ENCODE peak calls at places on chromosomes 3 and 15, in five cellular contexts. One of them, this sample, is unnamed.

GRCh38 chr15:75578206-75578947 is 738 bp downstream of the PTPN9 start:
- DNase-seq in GM12878: no peak
- DNase-seq in HEK293T: peak; percentile 40
- DNase-seq in HepG2: no peak
- DNase-seq in SK-N-SH: peak; percentile 75
- DNase-seq in this sample: peak; percentile 46

GRCh38 chr15:89401636-89402252 is 67.1 kb upstream of the POLG start:
- DNase-seq in GM12878: no peak
- DNase-seq in HEK293T: no peak
- DNase-seq in HepG2: no peak
- DNase-seq in SK-N-SH: no peak
- DNase-seq in this sample: no peak

GRCh38 chr3:153343988-153344782 is 182.2 kb downstream of the RAP2B start:
- DNase-seq in GM12878: no peak
- DNase-seq in HEK293T: no peak
- DNase-seq in HepG2: no peak
- DNase-seq in SK-N-SH: no peak
- DNase-seq in this sample: no peak

GRCh38 chr15:51720201-51720995 is 17.1 kb downstream of the LYSMD2 start:
- DNase-seq in GM12878: no peak
- DNase-seq in HEK293T: no peak
- DNase-seq in HepG2: no peak
- DNase-seq in SK-N-SH: no peak
- DNase-seq in this sample: no peak

GRCh38 chr3:99639579-99639978 is 1.2 kb downstream of the COL8A1 start:
- DNase-seq in GM12878: no peak
- DNase-seq in HEK293T: no peak
- DNase-seq in HepG2: no peak
- DNase-seq in SK-N-SH: no peak
- DNase-seq in this sample: no peak

GRCh38 chr3:15646924-15647511 is 45.5 kb downstream of the BTD start:
- DNase-seq in GM12878: no peak
- DNase-seq in HEK293T: no peak
- DNase-seq in HepG2: no peak
- DNase-seq in SK-N-SH: no peak
- DNase-seq in this sample: no peak

GRCh38 chr3:122975163-122975923 is 52.2 kb downstream of the SEMA5B start:
- DNase-seq in GM12878: no peak
- DNase-seq in HEK293T: no peak
- DNase-seq in HepG2: no peak
- DNase-seq in SK-N-SH: peak; percentile 78
- DNase-seq in this sample: no peak

GRCh38 chr15:85504739-85505676 is 124.6 kb downstream of the AKAP13 start:
- DNase-seq in GM12878: no peak
- DNase-seq in HEK293T: peak; percentile 29
- DNase-seq in HepG2: peak; percentile 53
- DNase-seq in SK-N-SH: peak; percentile 24
- DNase-seq in this sample: peak; percentile 12

GRCh38 chr3:51719413-51720025 is 12.7 kb downstream of the GRM2 start:
- DNase-seq in GM12878: no peak
- DNase-seq in HEK293T: peak; percentile 10
- DNase-seq in HepG2: no peak
- DNase-seq in SK-N-SH: peak; percentile 45
- DNase-seq in this sample: no peak

GRCh38 chr3:50324351-50325144 is 2.0 kb upstream of the HYAL2 start:
- DNase-seq in GM12878: no peak
- DNase-seq in HEK293T: peak; percentile 74
- DNase-seq in HepG2: peak; percentile 88
- DNase-seq in SK-N-SH: peak; percentile 85
- DNase-seq in this sample: peak; percentile 77

GRCh38 chr15:88246666-88247446 is 9.7 kb downstream of the NTRK3 start:
- DNase-seq in GM12878: no peak
- DNase-seq in HEK293T: peak; percentile 87
- DNase-seq in HepG2: peak; percentile 44
- DNase-seq in SK-N-SH: peak; percentile 89
- DNase-seq in this sample: peak; percentile 87

GRCh38 chr3:169811606-169812123 is 1.0 kb upstream of the LRRIQ4 start:
- DNase-seq in GM12878: no peak
- DNase-seq in HEK293T: peak; percentile 30
- DNase-seq in HepG2: no peak
- DNase-seq in SK-N-SH: no peak
- DNase-seq in this sample: no peak

GRCh38 chr3:195148553-195148952 is 122.4 kb downstream of the XXYLT1 start:
- DNase-seq in GM12878: no peak
- DNase-seq in HEK293T: no peak
- DNase-seq in HepG2: no peak
- DNase-seq in SK-N-SH: no peak
- DNase-seq in this sample: no peak

GRCh38 chr15:50256188-50257041 is 9.1 kb downstream of the HDC start:
- DNase-seq in GM12878: no peak
- DNase-seq in HEK293T: no peak
- DNase-seq in HepG2: no peak
- DNase-seq in SK-N-SH: no peak
- DNase-seq in this sample: no peak

GRCh38 chr15:100464895-100465294 is 63.9 kb downstream of the CERS3 start:
- DNase-seq in GM12878: no peak
- DNase-seq in HEK293T: no peak
- DNase-seq in HepG2: no peak
- DNase-seq in SK-N-SH: no peak
- DNase-seq in this sample: no peak

GRCh38 chr3:43043793-43044192 is 62.1 kb downstream of the POMGNT2 start:
- DNase-seq in GM12878: no peak
- DNase-seq in HEK293T: no peak
- DNase-seq in HepG2: no peak
- DNase-seq in SK-N-SH: no peak
- DNase-seq in this sample: no peak

GRCh38 chr3:146166450-146167222 is 5.7 kb upstream of the PLOD2 start:
- DNase-seq in GM12878: no peak
- DNase-seq in HEK293T: no peak
- DNase-seq in HepG2: peak; percentile 58
- DNase-seq in SK-N-SH: no peak
- DNase-seq in this sample: no peak

GRCh38 chr3:45597166-45597565 is 2.6 kb downstream of the LIMD1 start:
- DNase-seq in GM12878: no peak
- DNase-seq in HEK293T: no peak
- DNase-seq in HepG2: no peak
- DNase-seq in SK-N-SH: no peak
- DNase-seq in this sample: no peak

GRCh38 chr3:160180581-160181216 is 44.5 kb upstream of the C3orf80 start:
- DNase-seq in GM12878: no peak
- DNase-seq in HEK293T: peak; percentile 36
- DNase-seq in HepG2: no peak
- DNase-seq in SK-N-SH: peak; percentile 17
- DNase-seq in this sample: no peak

GRCh38 chr15:39747326-39747725 is 35.3 kb downstream of the FSIP1 start:
- DNase-seq in GM12878: no peak
- DNase-seq in HEK293T: no peak
- DNase-seq in HepG2: no peak
- DNase-seq in SK-N-SH: no peak
- DNase-seq in this sample: no peak

GRCh38 chr3:102163039-102163817 is 271.6 kb upstream of the ZPLD1 start:
- DNase-seq in GM12878: no peak
- DNase-seq in HEK293T: peak; percentile 24
- DNase-seq in HepG2: no peak
- DNase-seq in SK-N-SH: peak; percentile 42
- DNase-seq in this sample: no peak

GRCh38 chr3:44915702-44916438 is 41.5 kb downstream of the TGM4 start:
- DNase-seq in GM12878: no peak
- DNase-seq in HEK293T: no peak
- DNase-seq in HepG2: peak; percentile 20
- DNase-seq in SK-N-SH: peak; percentile 35
- DNase-seq in this sample: peak; percentile 57

GRCh38 chr3:191518861-191519260 is 57.9 kb downstream of the PYDC2 start:
- DNase-seq in GM12878: no peak
- DNase-seq in HEK293T: no peak
- DNase-seq in HepG2: no peak
- DNase-seq in SK-N-SH: no peak
- DNase-seq in this sample: no peak

GRCh38 chr15:84151205-84151931 is 84.2 kb upstream of the GOLGA6L4 start:
- DNase-seq in GM12878: no peak
- DNase-seq in HEK293T: peak; percentile 12
- DNase-seq in HepG2: no peak
- DNase-seq in SK-N-SH: no peak
- DNase-seq in this sample: no peak

GRCh38 chr15:80162059-80162554 is 9.3 kb downstream of the FAH start:
- DNase-seq in GM12878: no peak
- DNase-seq in HEK293T: no peak
- DNase-seq in HepG2: peak; percentile 54
- DNase-seq in SK-N-SH: no peak
- DNase-seq in this sample: no peak

GRCh38 chr3:31384117-31384516 is 148.6 kb upstream of the STT3B start:
- DNase-seq in GM12878: no peak
- DNase-seq in HEK293T: no peak
- DNase-seq in HepG2: no peak
- DNase-seq in SK-N-SH: no peak
- DNase-seq in this sample: no peak

GRCh38 chr3:187807086-187807862 is 62.0 kb upstream of the BCL6 start:
- DNase-seq in GM12878: no peak
- DNase-seq in HEK293T: no peak
- DNase-seq in HepG2: no peak
- DNase-seq in SK-N-SH: no peak
- DNase-seq in this sample: no peak

GRCh38 chr3:51099794-51100542 is 285.1 kb upstream of the MANF start:
- DNase-seq in GM12878: no peak
- DNase-seq in HEK293T: peak; percentile 63
- DNase-seq in HepG2: peak; percentile 56
- DNase-seq in SK-N-SH: peak; percentile 55
- DNase-seq in this sample: peak; percentile 24

GRCh38 chr3:44892689-44893088 is 18.3 kb downstream of the TGM4 start:
- DNase-seq in GM12878: no peak
- DNase-seq in HEK293T: no peak
- DNase-seq in HepG2: no peak
- DNase-seq in SK-N-SH: no peak
- DNase-seq in this sample: no peak

GRCh38 chr3:171874251-171874679 is 31.1 kb downstream of the TMEM212 start:
- DNase-seq in GM12878: no peak
- DNase-seq in HEK293T: peak; percentile 23
- DNase-seq in HepG2: peak; percentile 5
- DNase-seq in SK-N-SH: no peak
- DNase-seq in this sample: no peak

DNA sequence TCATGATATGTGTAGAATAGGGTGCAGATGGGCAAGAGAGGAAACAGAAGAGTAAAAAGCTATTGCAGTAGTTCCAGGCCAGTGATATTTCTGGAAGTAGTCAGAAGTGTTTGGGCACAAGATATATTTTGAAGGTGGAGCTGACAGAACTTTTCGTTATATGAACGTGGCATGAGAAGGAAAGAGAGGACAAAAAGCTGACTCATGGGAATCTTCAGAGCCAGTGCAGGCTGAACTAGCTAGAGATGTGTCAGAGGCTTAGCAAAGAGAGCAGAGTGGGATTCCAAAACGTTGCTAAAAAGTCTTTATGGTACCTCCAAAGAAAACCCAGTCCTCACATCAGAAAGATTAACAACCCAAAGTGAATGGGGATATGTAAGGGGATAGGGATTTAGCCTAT is 28.7 kb downstream of the TRIM69 start:
- DNase-seq in GM12878: no peak
- DNase-seq in HEK293T: no peak
- DNase-seq in HepG2: no peak
- DNase-seq in SK-N-SH: no peak
- DNase-seq in this sample: no peak
- TF ChIP-seq FOXM1 in GM12878: no peak
- TF ChIP-seq FOXM1 in HEK293T: no peak
- TF ChIP-seq FOXM1 in HepG2: no peak
- TF ChIP-seq FOXM1 in SK-N-SH: no peak
- TF ChIP-seq FOXM1 in this sample: no peak

GRCh38 chr3:174495231-174495755 is 363.8 kb upstream of the NAALADL2 start:
- DNase-seq in GM12878: no peak
- DNase-seq in HEK293T: no peak
- DNase-seq in HepG2: no peak
- DNase-seq in SK-N-SH: no peak
- DNase-seq in this sample: no peak

GRCh38 chr3:174495928-174496327 is 363.2 kb upstream of the NAALADL2 start:
- DNase-seq in GM12878: no peak
- DNase-seq in HEK293T: no peak
- DNase-seq in HepG2: no peak
- DNase-seq in SK-N-SH: no peak
- DNase-seq in this sample: no peak

GRCh38 chr3:174498638-174499037 is 360.5 kb upstream of the NAALADL2 start:
- DNase-seq in GM12878: no peak
- DNase-seq in HEK293T: no peak
- DNase-seq in HepG2: no peak
- DNase-seq in SK-N-SH: no peak
- DNase-seq in this sample: no peak
- TF ChIP-seq FOXM1 in GM12878: no peak
- TF ChIP-seq FOXM1 in HEK293T: no peak
- TF ChIP-seq FOXM1 in HepG2: no peak
- TF ChIP-seq FOXM1 in SK-N-SH: no peak
- TF ChIP-seq FOXM1 in this sample: no peak

DNA sequence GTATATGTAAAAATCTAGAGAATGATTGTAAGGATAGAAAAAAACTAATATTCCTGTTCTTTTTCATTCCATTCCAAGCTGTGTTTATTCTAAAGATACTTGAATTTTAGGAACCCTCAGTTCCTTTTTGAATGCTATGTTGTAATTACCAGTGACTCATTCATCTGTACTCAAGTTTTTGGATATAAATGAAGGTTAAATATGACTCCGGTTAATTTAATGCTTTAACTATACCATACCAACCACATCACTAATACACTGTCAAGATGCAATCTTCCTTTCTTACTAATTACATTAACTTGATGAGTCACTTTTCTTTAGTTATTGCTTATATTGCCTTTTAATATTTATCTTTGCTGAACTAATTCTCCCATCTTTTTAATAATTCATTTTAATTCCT is 68.8 kb upstream of the ZNF148 start:
- DNase-seq in GM12878: no peak
- DNase-seq in HEK293T: no peak
- DNase-seq in HepG2: no peak
- DNase-seq in SK-N-SH: no peak
- DNase-seq in this sample: no peak
- TF ChIP-seq FOXM1 in GM12878: no peak
- TF ChIP-seq FOXM1 in HEK293T: no peak
- TF ChIP-seq FOXM1 in HepG2: no peak
- TF ChIP-seq FOXM1 in SK-N-SH: no peak
- TF ChIP-seq FOXM1 in this sample: no peak

DNA sequence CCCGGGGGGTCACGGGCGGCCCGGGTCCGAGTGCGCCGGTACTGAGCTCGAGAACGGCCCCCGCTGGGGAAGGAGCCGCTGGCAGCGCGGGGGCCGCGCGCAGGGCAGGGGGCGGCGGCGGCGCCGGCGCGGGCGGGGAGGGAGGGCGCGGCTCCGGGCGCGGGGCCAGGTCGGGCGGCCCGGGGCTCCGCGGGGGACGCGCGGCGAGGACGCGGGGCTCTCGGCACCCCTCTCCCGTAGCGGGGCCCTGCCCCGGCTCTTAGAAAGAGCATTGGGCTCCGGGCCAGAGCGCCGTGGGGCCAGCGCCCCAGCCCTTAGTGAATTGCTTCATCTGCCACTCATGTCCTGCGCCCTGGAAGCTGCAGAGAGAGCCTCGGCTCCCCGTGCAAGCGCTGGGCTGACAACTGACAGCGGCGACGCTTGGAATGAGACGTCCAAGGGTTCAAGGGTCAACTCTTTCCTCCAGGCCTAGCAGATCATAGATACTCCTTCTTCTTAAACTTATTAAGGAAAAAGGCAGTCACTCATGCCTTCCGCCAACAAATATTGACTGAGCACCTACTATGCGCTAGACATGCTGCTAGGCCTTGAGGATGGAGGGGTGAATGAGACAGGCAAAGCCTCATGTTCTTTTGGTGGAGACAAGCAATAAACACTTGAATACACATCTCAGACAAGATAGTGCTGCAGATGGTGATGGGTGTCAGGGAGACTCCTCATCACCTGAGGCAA is 140.8 kb downstream of the SMAD6 start:
- DNase-seq in GM12878: no peak
- DNase-seq in HEK293T: peak; percentile 50
- DNase-seq in HepG2: peak; percentile 37
- DNase-seq in SK-N-SH: peak; percentile 83
- DNase-seq in this sample: peak; percentile 79
- TF ChIP-seq FOXM1 in GM12878: no peak
- TF ChIP-seq FOXM1 in HEK293T: no peak
- TF ChIP-seq FOXM1 in HepG2: no peak
- TF ChIP-seq FOXM1 in SK-N-SH: no peak
- TF ChIP-seq FOXM1 in this sample: no peak

This sample was measured in K562.